ENCODE peak calls at places on chromosomes 5 and 9, in seven cellular contexts. V is GM18507, C is spleen, W is WTC11, R is occipital lobe, H is ureter, I is fibroblast of villous mesenchyme. X is an unnamed sample.

GRCh38 chr5:7759951-7760580 is 90.9 kb downstream of the CFAP90 start:
- DNase-seq in V (no peak), C (no peak), W (no peak), R (no peak), H (no peak), I (no peak), X (no peak)

GRCh38 chr9:88387733-88388202 is 476 bp upstream of the SPIN1 start:
- DNase-seq in V (no peak), C (peak), W (peak), R (peak), H (no peak), I (peak), X (peak)

GRCh38 chr9:4301971-4302427 is 2.1 kb upstream of the GLIS3 start:
- DNase-seq in V (no peak), C (no peak), W (no peak), R (peak), H (no peak), I (peak), X (no peak)

GRCh38 chr5:115599924-115600323 is 2.4 kb downstream of the TICAM2 start:
- DNase-seq in V (no peak), C (no peak), W (no peak), R (no peak), H (no peak), I (no peak), X (no peak)

GRCh38 chr9:36922548-36922947 is 111.5 kb downstream of the PAX5 start:
- DNase-seq in V (no peak), C (no peak), W (no peak), R (no peak), H (no peak), I (peak), X (no peak)

GRCh38 chr9:5611321-5612186 is 17.4 kb upstream of the RIC1 start:
- DNase-seq in V (no peak), C (no peak), W (no peak), R (no peak), H (no peak), I (no peak), X (no peak)

GRCh38 chr9:130616451-130616850 is 37.1 kb downstream of the FUBP3 start:
- DNase-seq in V (no peak), C (no peak), W (no peak), R (no peak), H (no peak), I (no peak), X (no peak)

GRCh38 chr9:33024126-33024965 is 727 bp upstream of the DNAJA1 start:
- DNase-seq in V (no peak), C (no peak), W (no peak), R (no peak), H (no peak), I (peak), X (no peak)

GRCh38 chr5:125137535-125137934 is 391.1 kb upstream of the ZNF608 start:
- DNase-seq in V (no peak), C (no peak), W (no peak), R (no peak), H (no peak), I (no peak), X (no peak)

GRCh38 chr5:32489791-32490581 is 45.4 kb upstream of the ZFR start:
- DNase-seq in V (peak), C (peak), W (peak), R (peak), H (peak), I (peak), X (peak)

GRCh38 chr9:122005597-122005996 is 87.5 kb downstream of the TTLL11 start:
- DNase-seq in V (no peak), C (no peak), W (no peak), R (no peak), H (peak), I (peak), X (no peak)

GRCh38 chr5:58582411-58583393 is at the start of gene RAB3C:
- DNase-seq in V (peak), C (peak), W (peak), R (peak), H (peak), I (peak), X (peak)

GRCh38 chr9:136192289-136193126 is 12.4 kb downstream of the LHX3 start:
- DNase-seq in V (no peak), C (no peak), W (no peak), R (no peak), H (no peak), I (no peak), X (no peak)

X was measured in upper lobe of right lung.